ENCODE peak calls at places on chromosomes 7 and 10, in eight cellular contexts. One of them, this sample, is unnamed.

GRCh38 chr10:103125323-103126267 is 67.5 kb downstream of the NT5C2 start:
- DNase-seq in neuronal stem cell: no peak
- DNase-seq in SJSA1: no peak
- DNase-seq in body of pancreas: no peak
- DNase-seq in uterus: no peak
- DNase-seq in CD4-positive, CD25-positive, alpha-beta regulatory T cell: no peak
- DNase-seq in heart right ventricle: no peak
- DNase-seq in A549: no peak
- DNase-seq in this sample: no peak

GRCh38 chr7:10471280-10471679 is 502.4 kb upstream of the PHF14 start:
- DNase-seq in neuronal stem cell: no peak
- DNase-seq in SJSA1: no peak
- DNase-seq in body of pancreas: no peak
- DNase-seq in uterus: no peak
- DNase-seq in CD4-positive, CD25-positive, alpha-beta regulatory T cell: no peak
- DNase-seq in heart right ventricle: no peak
- DNase-seq in A549: no peak
- DNase-seq in this sample: no peak

GRCh38 chr7:27661776-27662489 is 750 bp downstream of the HIBADH start:
- DNase-seq in neuronal stem cell: no peak
- DNase-seq in SJSA1: no peak
- DNase-seq in body of pancreas: no peak
- DNase-seq in uterus: peak; percentile 35
- DNase-seq in CD4-positive, CD25-positive, alpha-beta regulatory T cell: peak; percentile 2
- DNase-seq in heart right ventricle: no peak
- DNase-seq in A549: peak; percentile 45
- DNase-seq in this sample: no peak

GRCh38 chr7:35971133-35971995 is 170.5 kb downstream of the SEPTIN7 start:
- DNase-seq in neuronal stem cell: no peak
- DNase-seq in SJSA1: no peak
- DNase-seq in body of pancreas: no peak
- DNase-seq in uterus: no peak
- DNase-seq in CD4-positive, CD25-positive, alpha-beta regulatory T cell: no peak
- DNase-seq in heart right ventricle: no peak
- DNase-seq in A549: peak; percentile 19
- DNase-seq in this sample: no peak

GRCh38 chr10:14740684-14741247 is 33.9 kb downstream of the FAM107B start:
- DNase-seq in neuronal stem cell: no peak
- DNase-seq in SJSA1: no peak
- DNase-seq in body of pancreas: no peak
- DNase-seq in uterus: no peak
- DNase-seq in CD4-positive, CD25-positive, alpha-beta regulatory T cell: no peak
- DNase-seq in heart right ventricle: no peak
- DNase-seq in A549: no peak
- DNase-seq in this sample: no peak

GRCh38 chr10:96586419-96587254 is at the start of gene TM9SF3:
- DNase-seq in neuronal stem cell: peak; percentile 86
- DNase-seq in SJSA1: peak; percentile 89
- DNase-seq in body of pancreas: peak; percentile 94
- DNase-seq in uterus: peak; percentile 90
- DNase-seq in CD4-positive, CD25-positive, alpha-beta regulatory T cell: peak; percentile 91
- DNase-seq in heart right ventricle: peak; percentile 95
- DNase-seq in A549: peak; percentile 89
- DNase-seq in this sample: peak; percentile 96

GRCh38 chr7:65554-65953 is 126.8 kb upstream of the FAM20C start:
- DNase-seq in neuronal stem cell: no peak
- DNase-seq in SJSA1: no peak
- DNase-seq in body of pancreas: no peak
- DNase-seq in uterus: no peak
- DNase-seq in CD4-positive, CD25-positive, alpha-beta regulatory T cell: no peak
- DNase-seq in heart right ventricle: no peak
- DNase-seq in A549: no peak
- DNase-seq in this sample: no peak

GRCh38 chr7:128435311-128435654 is 20.4 kb upstream of the HILPDA start:
- DNase-seq in neuronal stem cell: no peak
- DNase-seq in SJSA1: no peak
- DNase-seq in body of pancreas: no peak
- DNase-seq in uterus: no peak
- DNase-seq in CD4-positive, CD25-positive, alpha-beta regulatory T cell: no peak
- DNase-seq in heart right ventricle: no peak
- DNase-seq in A549: peak; percentile 95
- DNase-seq in this sample: no peak

GRCh38 chr10:63677001-63677400 is 155.8 kb downstream of the REEP3 start:
- DNase-seq in neuronal stem cell: no peak
- DNase-seq in SJSA1: no peak
- DNase-seq in body of pancreas: no peak
- DNase-seq in uterus: no peak
- DNase-seq in CD4-positive, CD25-positive, alpha-beta regulatory T cell: no peak
- DNase-seq in heart right ventricle: no peak
- DNase-seq in A549: no peak
- DNase-seq in this sample: no peak
- H3K4me1 ChIP-seq in neuronal stem cell: no peaks in the 10 kb centered on the region
- H3K4me1 ChIP-seq in SJSA1: no peaks in the 10 kb centered on the region
- H3K4me1 ChIP-seq in body of pancreas: no peaks in the 10 kb centered on the region
- H3K4me1 ChIP-seq in uterus: peaks cover 5% of the 10 kb centered on the region
- H3K4me1 ChIP-seq in CD4-positive, CD25-positive, alpha-beta regulatory T cell: no peaks in the 10 kb centered on the region
- H3K4me1 ChIP-seq in heart right ventricle: peaks cover 18% of the 10 kb centered on the region
- H3K4me1 ChIP-seq in A549: no peaks in the 10 kb centered on the region
- H3K4me1 ChIP-seq in this sample: no peaks in the 10 kb centered on the region

GRCh38 chr7:2017914-2018785 is 214.6 kb downstream of the MAD1L1 start:
- DNase-seq in neuronal stem cell: no peak
- DNase-seq in SJSA1: no peak
- DNase-seq in body of pancreas: no peak
- DNase-seq in uterus: no peak
- DNase-seq in CD4-positive, CD25-positive, alpha-beta regulatory T cell: no peak
- DNase-seq in heart right ventricle: no peak
- DNase-seq in A549: no peak
- DNase-seq in this sample: no peak
- H3K4me1 ChIP-seq in neuronal stem cell: peaks cover 17% of the 10 kb centered on the region
- H3K4me1 ChIP-seq in SJSA1: peaks cover 6% of the 10 kb centered on the region
- H3K4me1 ChIP-seq in body of pancreas: no peaks in the 10 kb centered on the region
- H3K4me1 ChIP-seq in uterus: no peaks in the 10 kb centered on the region
- H3K4me1 ChIP-seq in CD4-positive, CD25-positive, alpha-beta regulatory T cell: peaks cover 7% of the 10 kb centered on the region
- H3K4me1 ChIP-seq in heart right ventricle: peaks cover 32% of the 10 kb centered on the region
- H3K4me1 ChIP-seq in A549: no peaks in the 10 kb centered on the region
- H3K4me1 ChIP-seq in this sample: peaks cover 11% of the 10 kb centered on the region

GRCh38 chr10:5945203-5945534 is 32.2 kb downstream of the IL15RA start:
- DNase-seq in neuronal stem cell: no peak
- DNase-seq in SJSA1: peak; percentile 30
- DNase-seq in body of pancreas: no peak
- DNase-seq in uterus: peak; percentile 39
- DNase-seq in CD4-positive, CD25-positive, alpha-beta regulatory T cell: no peak
- DNase-seq in heart right ventricle: peak; percentile 32
- DNase-seq in A549: no peak
- DNase-seq in this sample: no peak

GRCh38 chr10:5947471-5948207 is 29.7 kb downstream of the IL15RA start:
- DNase-seq in neuronal stem cell: no peak
- DNase-seq in SJSA1: no peak
- DNase-seq in body of pancreas: no peak
- DNase-seq in uterus: no peak
- DNase-seq in CD4-positive, CD25-positive, alpha-beta regulatory T cell: no peak
- DNase-seq in heart right ventricle: no peak
- DNase-seq in A549: no peak
- DNase-seq in this sample: no peak

GRCh38 chr10:5944389-5945202 is 32.7 kb downstream of the IL15RA start:
- DNase-seq in neuronal stem cell: no peak
- DNase-seq in SJSA1: peak; percentile 66
- DNase-seq in body of pancreas: peak; percentile 91
- DNase-seq in uterus: peak; percentile 91
- DNase-seq in CD4-positive, CD25-positive, alpha-beta regulatory T cell: no peak
- DNase-seq in heart right ventricle: peak; percentile 93
- DNase-seq in A549: peak; percentile 75
- DNase-seq in this sample: no peak

GRCh38 chr10:5946786-5947185 is 30.6 kb downstream of the IL15RA start:
- DNase-seq in neuronal stem cell: no peak
- DNase-seq in SJSA1: no peak
- DNase-seq in body of pancreas: no peak
- DNase-seq in uterus: no peak
- DNase-seq in CD4-positive, CD25-positive, alpha-beta regulatory T cell: no peak
- DNase-seq in heart right ventricle: no peak
- DNase-seq in A549: no peak
- DNase-seq in this sample: no peak

DNA sequence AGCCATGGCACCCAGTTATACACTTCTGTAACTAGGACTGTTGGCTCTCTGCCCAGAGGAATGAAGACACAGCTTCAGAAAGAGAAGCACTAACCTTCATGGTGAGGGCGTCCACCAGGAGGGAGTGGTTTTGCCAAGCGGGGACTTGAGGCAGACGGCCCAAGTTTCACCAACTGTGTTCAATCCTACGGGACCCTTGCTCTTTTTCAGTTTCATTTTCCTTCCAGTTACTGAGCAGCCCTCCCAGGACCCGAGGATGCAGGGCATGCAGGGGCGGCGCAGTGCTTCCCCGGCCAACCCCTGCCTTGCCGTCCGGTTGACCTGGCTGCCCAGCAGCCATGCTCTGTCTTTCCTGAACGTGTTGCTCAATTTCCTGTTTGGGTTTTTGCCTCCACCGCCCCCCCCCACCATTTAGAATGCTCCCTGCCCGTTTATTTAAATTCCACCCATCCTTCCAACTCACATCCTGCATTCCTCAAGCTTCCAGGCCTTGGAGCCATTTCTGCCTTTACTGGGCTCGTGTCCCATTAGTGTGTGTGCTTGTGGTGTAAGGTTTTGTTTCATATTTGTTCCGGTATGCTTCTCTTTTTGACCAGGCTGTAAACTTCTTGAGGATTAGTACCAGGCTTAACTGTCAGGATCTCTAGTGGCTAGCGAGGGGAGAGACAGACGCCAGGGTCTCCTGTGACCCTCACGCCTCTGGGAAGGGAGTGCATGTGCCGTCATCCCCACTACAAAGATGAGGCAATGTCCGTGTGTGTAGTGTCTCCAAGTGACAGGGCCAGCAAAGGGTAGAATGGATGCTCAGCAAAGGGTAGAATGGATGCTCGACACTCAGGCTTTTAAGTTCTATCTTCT is 31.6 kb downstream of the IL15RA start:
- DNase-seq in neuronal stem cell: no peak
- DNase-seq in SJSA1: peak; percentile 71
- DNase-seq in body of pancreas: no peak
- DNase-seq in uterus: peak; percentile 81
- DNase-seq in CD4-positive, CD25-positive, alpha-beta regulatory T cell: no peak
- DNase-seq in heart right ventricle: peak; percentile 77
- DNase-seq in A549: no peak
- DNase-seq in this sample: no peak
- H3K4me1 ChIP-seq in neuronal stem cell: no peaks in the 10 kb centered on the region
- H3K4me1 ChIP-seq in SJSA1: peaks cover 24% of the 10 kb centered on the region
- H3K4me1 ChIP-seq in body of pancreas: peaks cover 42% of the 10 kb centered on the region
- H3K4me1 ChIP-seq in uterus: peaks cover 6% of the 10 kb centered on the region
- H3K4me1 ChIP-seq in CD4-positive, CD25-positive, alpha-beta regulatory T cell: no peaks in the 10 kb centered on the region
- H3K4me1 ChIP-seq in heart right ventricle: peaks cover 87% of the 10 kb centered on the region
- H3K4me1 ChIP-seq in A549: peaks cover 22% of the 10 kb centered on the region
- H3K4me1 ChIP-seq in this sample: no peaks in the 10 kb centered on the region

GRCh38 chr10:30040597-30040996 is 18.8 kb downstream of the JCAD start:
- DNase-seq in neuronal stem cell: no peak
- DNase-seq in SJSA1: no peak
- DNase-seq in body of pancreas: no peak
- DNase-seq in uterus: no peak
- DNase-seq in CD4-positive, CD25-positive, alpha-beta regulatory T cell: no peak
- DNase-seq in heart right ventricle: no peak
- DNase-seq in A549: no peak
- DNase-seq in this sample: no peak

GRCh38 chr10:30039567-30039966 is 19.8 kb downstream of the JCAD start:
- DNase-seq in neuronal stem cell: no peak
- DNase-seq in SJSA1: no peak
- DNase-seq in body of pancreas: no peak
- DNase-seq in uterus: no peak
- DNase-seq in CD4-positive, CD25-positive, alpha-beta regulatory T cell: no peak
- DNase-seq in heart right ventricle: no peak
- DNase-seq in A549: no peak
- DNase-seq in this sample: no peak

GRCh38 chr10:30037620-30038336 is 21.6 kb downstream of the JCAD start:
- DNase-seq in neuronal stem cell: no peak
- DNase-seq in SJSA1: no peak
- DNase-seq in body of pancreas: no peak
- DNase-seq in uterus: no peak
- DNase-seq in CD4-positive, CD25-positive, alpha-beta regulatory T cell: no peak
- DNase-seq in heart right ventricle: no peak
- DNase-seq in A549: no peak
- DNase-seq in this sample: no peak

GRCh38 chr10:30039988-30040387 is 19.4 kb downstream of the JCAD start:
- DNase-seq in neuronal stem cell: no peak
- DNase-seq in SJSA1: no peak
- DNase-seq in body of pancreas: no peak
- DNase-seq in uterus: no peak
- DNase-seq in CD4-positive, CD25-positive, alpha-beta regulatory T cell: no peak
- DNase-seq in heart right ventricle: peak; percentile 42
- DNase-seq in A549: no peak
- DNase-seq in this sample: no peak

DNA sequence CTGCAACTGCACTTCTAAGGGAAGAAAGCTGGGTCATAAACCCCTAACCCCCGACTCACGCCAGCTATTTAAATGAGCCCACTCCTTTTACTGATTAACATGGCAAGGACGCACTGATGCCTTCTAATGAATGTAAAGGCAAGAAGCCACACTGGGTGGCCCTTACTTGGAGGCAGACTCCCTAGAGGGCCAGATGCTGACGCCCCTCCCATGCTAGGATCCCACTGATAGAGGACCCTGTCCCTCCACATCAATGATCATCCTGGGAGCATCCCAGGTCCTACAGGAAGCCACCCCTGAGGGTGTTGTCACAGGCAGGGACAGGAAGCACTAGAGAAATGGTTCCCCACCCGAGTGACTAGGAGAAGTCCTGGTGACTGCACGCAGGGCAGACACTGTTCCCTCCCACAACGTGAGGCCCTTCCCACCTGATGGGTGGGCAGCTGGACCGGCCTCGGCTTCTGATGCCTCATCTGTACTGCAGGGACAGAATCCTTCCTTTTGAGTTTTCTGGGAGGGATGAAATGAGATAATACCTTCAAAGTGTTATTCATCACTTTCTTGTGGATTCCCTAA is 20.3 kb downstream of the JCAD start:
- DNase-seq in neuronal stem cell: no peak
- DNase-seq in SJSA1: no peak
- DNase-seq in body of pancreas: no peak
- DNase-seq in uterus: no peak
- DNase-seq in CD4-positive, CD25-positive, alpha-beta regulatory T cell: no peak
- DNase-seq in heart right ventricle: no peak
- DNase-seq in A549: no peak
- DNase-seq in this sample: no peak
- H3K4me1 ChIP-seq in neuronal stem cell: peaks cover 3% of the 10 kb centered on the region
- H3K4me1 ChIP-seq in SJSA1: no peaks in the 10 kb centered on the region
- H3K4me1 ChIP-seq in body of pancreas: peaks cover 4% of the 10 kb centered on the region
- H3K4me1 ChIP-seq in uterus: no peaks in the 10 kb centered on the region
- H3K4me1 ChIP-seq in CD4-positive, CD25-positive, alpha-beta regulatory T cell: no peaks in the 10 kb centered on the region
- H3K4me1 ChIP-seq in heart right ventricle: peaks cover 52% of the 10 kb centered on the region
- H3K4me1 ChIP-seq in A549: no peaks in the 10 kb centered on the region
- H3K4me1 ChIP-seq in this sample: peaks cover 3% of the 10 kb centered on the region